ENCODE peak calls at places on chromosomes 16 and 17, in five cellular contexts. U is heart right ventricle, S is left lung, D is left cardiac atrium, K is A549. A is an unnamed sample.

GRCh38 chr17:83086197-83086880 is 6.9 kb downstream of the METRNL start:
- ATAC-seq in U (no peak), S (no peak), D (no peak), K (no peak), A (no peak)

GRCh38 chr17:83104577-83105505 is 25.4 kb downstream of the METRNL start:
- ATAC-seq in U (no peak), S (no peak), D (no peak), K (peak; percentile 4), A (no peak)

GRCh38 chr17:69828087-69828486 is 246.9 kb upstream of the KCNJ16 start:
- ATAC-seq in U (peak; percentile 87), S (no peak), D (peak; percentile 55), K (no peak), A (no peak)

GRCh38 chr17:8150194-8151119 is 1.7 kb downstream of the PER1 start:
- ATAC-seq in U (no peak), S (no peak), D (no peak), K (no peak), A (no peak)

GRCh38 chr16:58027341-58028167 is 2.0 kb downstream of the MMP15 start:
- ATAC-seq in U (peak; percentile 64), S (peak; percentile 56), D (peak; percentile 23), K (peak; percentile 81), A (no peak)

GRCh38 chr17:7225711-7226331 is 6.1 kb downstream of the ACADVL start:
- ATAC-seq in U (peak; percentile 52), S (no peak), D (no peak), K (no peak), A (no peak)

GRCh38 chr17:4433515-4434031 is at the start of gene SPNS3:
- ATAC-seq in U (no peak), S (peak; percentile 47), D (no peak), K (peak; percentile 44), A (no peak)

GRCh38 chr17:77427471-77427991 is 286.8 kb downstream of the SEC14L1 start:
- ATAC-seq in U (no peak), S (peak; percentile 3), D (no peak), K (peak; percentile 32), A (no peak)

GRCh38 chr16:85125570-85126382 is 13.5 kb upstream of the CIBAR2 start:
- ATAC-seq in U (peak; percentile 57), S (no peak), D (peak; percentile 51), K (peak; percentile 36), A (no peak)

GRCh38 chr17:42311240-42312034 is 23.1 kb downstream of the STAT5A start:
- ATAC-seq in U (peak; percentile 91), S (peak; percentile 95), D (peak; percentile 88), K (peak; percentile 8), A (peak; percentile 95)